ENCODE peak calls at places on chromosomes 4 and X, in six cellular contexts. One of them, this sample, is unnamed.

GRCh38 chrX:149950681-149951080 is 12.4 kb upstream of the EOLA2 start:
- DNase-seq in A549: peak; percentile 55
- DNase-seq in K562: peak; percentile 48
- DNase-seq in GM12878: no peak
- DNase-seq in HCT116: peak; percentile 45
- DNase-seq in SK-N-SH: peak; percentile 18
- DNase-seq in this sample: peak; percentile 67

GRCh38 chr4:119020158-119020557 is 115.5 kb upstream of the MYOZ2 start:
- DNase-seq in A549: no peak
- DNase-seq in K562: no peak
- DNase-seq in GM12878: no peak
- DNase-seq in HCT116: no peak
- DNase-seq in SK-N-SH: no peak
- DNase-seq in this sample: peak; percentile 80

GRCh38 chrX:106481341-106481740 is 130.4 kb upstream of the RADX start:
- DNase-seq in A549: peak; percentile 48
- DNase-seq in K562: peak; percentile 43
- DNase-seq in GM12878: peak; percentile 15
- DNase-seq in HCT116: peak; percentile 46
- DNase-seq in SK-N-SH: peak; percentile 33
- DNase-seq in this sample: peak; percentile 41

GRCh38 chr4:102263024-102263787 is 82.1 kb downstream of the SLC39A8 start:
- DNase-seq in A549: peak; percentile 66
- DNase-seq in K562: peak; percentile 20
- DNase-seq in GM12878: no peak
- DNase-seq in HCT116: peak; percentile 51
- DNase-seq in SK-N-SH: peak; percentile 48
- DNase-seq in this sample: peak; percentile 28

GRCh38 chr4:182764642-182765041 is 152.5 kb downstream of the DCTD start:
- DNase-seq in A549: no peak
- DNase-seq in K562: no peak
- DNase-seq in GM12878: no peak
- DNase-seq in HCT116: no peak
- DNase-seq in SK-N-SH: no peak
- DNase-seq in this sample: no peak

GRCh38 chr4:146124023-146124680 is 51.4 kb upstream of the LSM6 start:
- DNase-seq in A549: no peak
- DNase-seq in K562: no peak
- DNase-seq in GM12878: no peak
- DNase-seq in HCT116: no peak
- DNase-seq in SK-N-SH: no peak
- DNase-seq in this sample: peak; percentile 0

GRCh38 chrX:11952176-11952720 is 186.0 kb upstream of the FRMPD4 start:
- DNase-seq in A549: no peak
- DNase-seq in K562: no peak
- DNase-seq in GM12878: no peak
- DNase-seq in HCT116: no peak
- DNase-seq in SK-N-SH: no peak
- DNase-seq in this sample: peak; percentile 25

GRCh38 chr4:55398966-55399365 is 3.2 kb downstream of the TMEM165 start:
- DNase-seq in A549: no peak
- DNase-seq in K562: peak; percentile 29
- DNase-seq in GM12878: no peak
- DNase-seq in HCT116: no peak
- DNase-seq in SK-N-SH: peak; percentile 30
- DNase-seq in this sample: peak; percentile 22

GRCh38 chrX:137428777-137429564 is 137.0 kb upstream of the ZIC3 start:
- DNase-seq in A549: no peak
- DNase-seq in K562: no peak
- DNase-seq in GM12878: no peak
- DNase-seq in HCT116: no peak
- DNase-seq in SK-N-SH: no peak
- DNase-seq in this sample: no peak

GRCh38 chr4:55397521-55398321 is 2.0 kb downstream of the TMEM165 start:
- DNase-seq in A549: no peak
- DNase-seq in K562: peak; percentile 44
- DNase-seq in GM12878: no peak
- DNase-seq in HCT116: no peak
- DNase-seq in SK-N-SH: no peak
- DNase-seq in this sample: peak; percentile 90

GRCh38 chrX:66728818-66729271 is 90.0 kb upstream of the EDA2R start:
- DNase-seq in A549: peak; percentile 74
- DNase-seq in K562: peak; percentile 72
- DNase-seq in GM12878: no peak
- DNase-seq in HCT116: no peak
- DNase-seq in SK-N-SH: peak; percentile 35
- DNase-seq in this sample: peak; percentile 59

GRCh38 chr4:145035494-145036136 is 62.4 kb downstream of the ANAPC10 start:
- DNase-seq in A549: no peak
- DNase-seq in K562: no peak
- DNase-seq in GM12878: no peak
- DNase-seq in HCT116: no peak
- DNase-seq in SK-N-SH: no peak
- DNase-seq in this sample: no peak

GRCh38 chr4:96136056-96136455 is 296.2 kb downstream of the PDHA2 start:
- DNase-seq in A549: no peak
- DNase-seq in K562: no peak
- DNase-seq in GM12878: no peak
- DNase-seq in HCT116: no peak
- DNase-seq in SK-N-SH: no peak
- DNase-seq in this sample: no peak

GRCh38 chr4:7768736-7769135 is 170.9 kb downstream of the AFAP1 start:
- DNase-seq in A549: no peak
- DNase-seq in K562: no peak
- DNase-seq in GM12878: no peak
- DNase-seq in HCT116: no peak
- DNase-seq in SK-N-SH: no peak
- DNase-seq in this sample: no peak

GRCh38 chr4:87032884-87033533 is 98.2 kb downstream of the AFF1 start:
- DNase-seq in A549: no peak
- DNase-seq in K562: no peak
- DNase-seq in GM12878: no peak
- DNase-seq in HCT116: no peak
- DNase-seq in SK-N-SH: no peak
- DNase-seq in this sample: peak; percentile 83

GRCh38 chr4:174669278-174669677 is 147.0 kb upstream of the HPGD start:
- DNase-seq in A549: peak; percentile 81
- DNase-seq in K562: peak; percentile 46
- DNase-seq in GM12878: no peak
- DNase-seq in HCT116: no peak
- DNase-seq in SK-N-SH: no peak
- DNase-seq in this sample: peak; percentile 50

GRCh38 chr4:22167201-22167600 is 218.6 kb upstream of the KCNIP4 start:
- DNase-seq in A549: no peak
- DNase-seq in K562: no peak
- DNase-seq in GM12878: no peak
- DNase-seq in HCT116: no peak
- DNase-seq in SK-N-SH: no peak
- DNase-seq in this sample: no peak

GRCh38 chrX:109629310-109629709 is 4.3 kb upstream of the KCNE5 start:
- DNase-seq in A549: no peak
- DNase-seq in K562: no peak
- DNase-seq in GM12878: no peak
- DNase-seq in HCT116: no peak
- DNase-seq in SK-N-SH: peak; percentile 36
- DNase-seq in this sample: no peak

GRCh38 chr4:7649741-7650531 is 215.2 kb upstream of the PSAPL1 start:
- DNase-seq in A549: no peak
- DNase-seq in K562: peak; percentile 23
- DNase-seq in GM12878: peak; percentile 9
- DNase-seq in HCT116: peak; percentile 7
- DNase-seq in SK-N-SH: no peak
- DNase-seq in this sample: peak; percentile 95

GRCh38 chr4:38316045-38316444 is 348.0 kb upstream of the KLF3 start:
- DNase-seq in A549: no peak
- DNase-seq in K562: no peak
- DNase-seq in GM12878: no peak
- DNase-seq in HCT116: no peak
- DNase-seq in SK-N-SH: no peak
- DNase-seq in this sample: no peak

GRCh38 chrX:32582729-32583128 is 628.6 kb downstream of the DMD start:
- DNase-seq in A549: no peak
- DNase-seq in K562: no peak
- DNase-seq in GM12878: no peak
- DNase-seq in HCT116: no peak
- DNase-seq in SK-N-SH: no peak
- DNase-seq in this sample: no peak

DNA sequence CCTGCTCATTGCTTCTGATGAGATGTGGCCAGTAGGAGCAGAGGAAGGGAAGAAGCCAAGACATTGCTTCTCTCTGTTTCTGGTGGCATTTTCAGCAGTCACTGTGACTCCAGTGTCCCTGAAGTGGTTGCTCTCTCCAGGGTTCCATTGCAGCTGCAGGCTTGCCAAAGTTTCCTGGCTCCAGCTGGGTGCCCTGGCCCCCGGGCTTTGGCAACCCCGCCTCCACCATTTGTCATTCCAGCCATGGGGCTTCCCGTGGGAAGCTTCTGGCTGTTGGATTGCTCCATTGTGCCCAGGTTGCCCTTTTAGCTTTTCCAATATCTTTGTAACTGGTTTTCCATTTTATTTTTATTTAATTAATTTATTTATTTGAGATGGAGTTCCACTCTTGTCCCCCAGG is 12.7 kb downstream of the FGFBP1 start:
- DNase-seq in A549: no peak
- DNase-seq in K562: no peak
- DNase-seq in GM12878: no peak
- DNase-seq in HCT116: no peak
- DNase-seq in SK-N-SH: no peak
- DNase-seq in this sample: no peak
- TF ChIP-seq RAD21 in A549: no peak
- TF ChIP-seq RAD21 in K562: no peak
- TF ChIP-seq RAD21 in GM12878: no peak
- TF ChIP-seq RAD21 in HCT116: no peak
- TF ChIP-seq RAD21 in SK-N-SH: no peak
- TF ChIP-seq RAD21 in this sample: no peak

GRCh38 chr4:153808175-153808574 is 19.3 kb upstream of the SFRP2 start:
- DNase-seq in A549: no peak
- DNase-seq in K562: no peak
- DNase-seq in GM12878: no peak
- DNase-seq in HCT116: no peak
- DNase-seq in SK-N-SH: no peak
- DNase-seq in this sample: no peak

GRCh38 chr4:153809307-153809706 is 20.4 kb upstream of the SFRP2 start:
- DNase-seq in A549: no peak
- DNase-seq in K562: no peak
- DNase-seq in GM12878: peak; percentile 17
- DNase-seq in HCT116: no peak
- DNase-seq in SK-N-SH: no peak
- DNase-seq in this sample: no peak

GRCh38 chr4:153804742-153805141 is 15.9 kb upstream of the SFRP2 start:
- DNase-seq in A549: no peak
- DNase-seq in K562: no peak
- DNase-seq in GM12878: no peak
- DNase-seq in HCT116: no peak
- DNase-seq in SK-N-SH: no peak
- DNase-seq in this sample: no peak

GRCh38 chr4:153806073-153806472 is 17.2 kb upstream of the SFRP2 start:
- DNase-seq in A549: no peak
- DNase-seq in K562: no peak
- DNase-seq in GM12878: no peak
- DNase-seq in HCT116: no peak
- DNase-seq in SK-N-SH: no peak
- DNase-seq in this sample: no peak

DNA sequence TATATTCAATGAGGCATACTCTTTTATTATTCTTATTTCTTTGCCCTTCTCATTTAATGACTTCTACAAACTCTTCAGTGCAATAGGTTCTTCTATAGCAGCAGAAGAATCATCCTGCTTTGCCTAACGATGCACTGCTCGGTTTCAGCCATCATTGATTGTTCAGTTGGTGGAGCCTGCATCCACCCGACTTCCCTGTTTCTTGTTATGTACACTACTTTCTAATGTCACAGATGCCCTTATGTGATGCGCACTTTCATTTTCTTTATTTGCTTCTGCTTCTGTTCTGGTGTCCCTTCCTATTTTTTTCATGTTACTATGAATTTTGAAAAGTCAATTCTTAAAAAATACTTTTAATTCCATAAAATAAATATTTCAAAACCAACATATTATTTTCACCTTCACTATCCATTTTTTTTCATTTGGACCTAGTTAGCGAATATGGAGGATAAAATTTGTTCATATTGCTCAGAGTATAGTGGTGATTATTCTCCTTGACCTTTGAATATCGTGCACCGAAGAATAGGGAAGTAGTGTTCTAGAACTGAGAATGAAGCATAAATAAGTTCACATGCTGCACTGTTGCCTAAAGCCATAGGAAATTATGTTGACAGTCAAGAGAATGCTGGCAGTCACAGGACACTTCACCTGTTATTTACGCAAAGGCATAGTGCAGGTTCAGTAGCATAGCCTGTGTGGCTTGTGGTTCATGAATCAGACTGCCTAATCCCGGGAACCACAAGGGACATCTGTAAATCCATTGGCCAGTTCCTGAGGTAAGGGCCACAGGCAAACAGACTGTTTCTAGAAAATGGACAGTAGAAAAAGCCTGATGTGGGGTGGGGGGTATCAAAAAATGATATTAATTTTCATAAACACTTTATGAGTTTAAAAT is 21.3 kb upstream of the SFRP2 start:
- DNase-seq in A549: no peak
- DNase-seq in K562: no peak
- DNase-seq in GM12878: no peak
- DNase-seq in HCT116: no peak
- DNase-seq in SK-N-SH: no peak
- DNase-seq in this sample: no peak
- TF ChIP-seq RAD21 in A549: no peak
- TF ChIP-seq RAD21 in K562: no peak
- TF ChIP-seq RAD21 in GM12878: no peak
- TF ChIP-seq RAD21 in HCT116: no peak
- TF ChIP-seq RAD21 in SK-N-SH: no peak
- TF ChIP-seq RAD21 in this sample: no peak

GRCh38 chr4:140426610-140427103 is 791 bp downstream of the CLGN start:
- DNase-seq in A549: no peak
- DNase-seq in K562: peak; percentile 42
- DNase-seq in GM12878: no peak
- DNase-seq in HCT116: no peak
- DNase-seq in SK-N-SH: peak; percentile 74
- DNase-seq in this sample: no peak

GRCh38 chr4:140423106-140423505 is 4.3 kb downstream of the CLGN start:
- DNase-seq in A549: no peak
- DNase-seq in K562: no peak
- DNase-seq in GM12878: no peak
- DNase-seq in HCT116: no peak
- DNase-seq in SK-N-SH: no peak
- DNase-seq in this sample: peak; percentile 25

GRCh38 chr4:140427919-140428471 is 547 bp upstream of the CLGN start:
- DNase-seq in A549: peak; percentile 42
- DNase-seq in K562: no peak
- DNase-seq in GM12878: no peak
- DNase-seq in HCT116: peak; percentile 24
- DNase-seq in SK-N-SH: no peak
- DNase-seq in this sample: peak; percentile 23

GRCh38 chr4:140427104-140427918 is at the start of gene CLGN:
- DNase-seq in A549: peak; percentile 77
- DNase-seq in K562: peak; percentile 85
- DNase-seq in GM12878: peak; percentile 2
- DNase-seq in HCT116: peak; percentile 45
- DNase-seq in SK-N-SH: peak; percentile 95
- DNase-seq in this sample: peak; percentile 44
- TF ChIP-seq RAD21 in A549: no peak
- TF ChIP-seq RAD21 in K562: peak; percentile 20
- TF ChIP-seq RAD21 in GM12878: no peak
- TF ChIP-seq RAD21 in HCT116: peak; percentile 15
- TF ChIP-seq RAD21 in SK-N-SH: peak; percentile 43
- TF ChIP-seq RAD21 in this sample: no peak

GRCh38 chr4:74934822-74935326 is 2.0 kb downstream of the PARM1 start:
- DNase-seq in A549: no peak
- DNase-seq in K562: no peak
- DNase-seq in GM12878: no peak
- DNase-seq in HCT116: no peak
- DNase-seq in SK-N-SH: no peak
- DNase-seq in this sample: no peak
- TF ChIP-seq RAD21 in A549: no peak
- TF ChIP-seq RAD21 in K562: no peak
- TF ChIP-seq RAD21 in GM12878: no peak
- TF ChIP-seq RAD21 in HCT116: no peak
- TF ChIP-seq RAD21 in SK-N-SH: no peak
- TF ChIP-seq RAD21 in this sample: no peak